ENCODE peak calls at places on chromosomes 3 and 15, in seven cellular contexts. One of them, this sample, is unnamed.

GRCh38 chr15:77727635-77728311 is 95.1 kb upstream of the LINGO1 start:
- DNase-seq in activated T-cell treated with anti-CD3 and anti-CD28 coated beads for 1 hour: no peak
- DNase-seq in iris pigment epithelial cell: no peak
- DNase-seq in right lobe of liver: no peak
- DNase-seq in mesenchymal stem cell: no peak
- DNase-seq in WTC11: no peak
- DNase-seq in mucosa of descending colon: no peak
- DNase-seq in this sample: no peak

GRCh38 chr3:160370987-160371857 is 27.8 kb downstream of the IFT80 start:
- DNase-seq in activated T-cell treated with anti-CD3 and anti-CD28 coated beads for 1 hour: no peak
- DNase-seq in iris pigment epithelial cell: no peak
- DNase-seq in right lobe of liver: no peak
- DNase-seq in mesenchymal stem cell: peak
- DNase-seq in WTC11: no peak
- DNase-seq in mucosa of descending colon: no peak
- DNase-seq in this sample: no peak

GRCh38 chr15:33737687-33738606 is 230.3 kb upstream of the CHRM5 start:
- DNase-seq in activated T-cell treated with anti-CD3 and anti-CD28 coated beads for 1 hour: peak
- DNase-seq in iris pigment epithelial cell: no peak
- DNase-seq in right lobe of liver: no peak
- DNase-seq in mesenchymal stem cell: peak
- DNase-seq in WTC11: peak
- DNase-seq in mucosa of descending colon: no peak
- DNase-seq in this sample: peak

GRCh38 chr3:14645453-14645852 is 6.1 kb upstream of the CCDC174 start:
- DNase-seq in activated T-cell treated with anti-CD3 and anti-CD28 coated beads for 1 hour: no peak
- DNase-seq in iris pigment epithelial cell: no peak
- DNase-seq in right lobe of liver: no peak
- DNase-seq in mesenchymal stem cell: no peak
- DNase-seq in WTC11: no peak
- DNase-seq in mucosa of descending colon: no peak
- DNase-seq in this sample: no peak

GRCh38 chr15:74265046-74265639 is 29.0 kb downstream of the CCDC33 start:
- DNase-seq in activated T-cell treated with anti-CD3 and anti-CD28 coated beads for 1 hour: no peak
- DNase-seq in iris pigment epithelial cell: peak
- DNase-seq in right lobe of liver: no peak
- DNase-seq in mesenchymal stem cell: peak
- DNase-seq in WTC11: peak
- DNase-seq in mucosa of descending colon: no peak
- DNase-seq in this sample: no peak

GRCh38 chr3:145355175-145355574 is 805.8 kb downstream of the PLOD2 start:
- DNase-seq in activated T-cell treated with anti-CD3 and anti-CD28 coated beads for 1 hour: no peak
- DNase-seq in iris pigment epithelial cell: no peak
- DNase-seq in right lobe of liver: no peak
- DNase-seq in mesenchymal stem cell: no peak
- DNase-seq in WTC11: no peak
- DNase-seq in mucosa of descending colon: no peak
- DNase-seq in this sample: no peak

GRCh38 chr3:19147905-19148767 is at the start of gene KCNH8:
- DNase-seq in activated T-cell treated with anti-CD3 and anti-CD28 coated beads for 1 hour: no peak
- DNase-seq in iris pigment epithelial cell: no peak
- DNase-seq in right lobe of liver: peak
- DNase-seq in mesenchymal stem cell: no peak
- DNase-seq in WTC11: peak
- DNase-seq in mucosa of descending colon: peak
- DNase-seq in this sample: no peak

GRCh38 chr3:183264249-183264648 is 11.2 kb downstream of the B3GNT5 start:
- DNase-seq in activated T-cell treated with anti-CD3 and anti-CD28 coated beads for 1 hour: no peak
- DNase-seq in iris pigment epithelial cell: no peak
- DNase-seq in right lobe of liver: no peak
- DNase-seq in mesenchymal stem cell: no peak
- DNase-seq in WTC11: no peak
- DNase-seq in mucosa of descending colon: no peak
- DNase-seq in this sample: no peak

GRCh38 chr3:71305246-71306206 is 278.0 kb downstream of the FOXP1 start:
- DNase-seq in activated T-cell treated with anti-CD3 and anti-CD28 coated beads for 1 hour: no peak
- DNase-seq in iris pigment epithelial cell: peak
- DNase-seq in right lobe of liver: no peak
- DNase-seq in mesenchymal stem cell: peak
- DNase-seq in WTC11: peak
- DNase-seq in mucosa of descending colon: peak
- DNase-seq in this sample: peak

GRCh38 chr3:44529927-44530326 is 25.1 kb upstream of the ZKSCAN7 start:
- DNase-seq in activated T-cell treated with anti-CD3 and anti-CD28 coated beads for 1 hour: no peak
- DNase-seq in iris pigment epithelial cell: peak
- DNase-seq in right lobe of liver: no peak
- DNase-seq in mesenchymal stem cell: no peak
- DNase-seq in WTC11: peak
- DNase-seq in mucosa of descending colon: no peak
- DNase-seq in this sample: no peak

GRCh38 chr15:70356919-70357318 is 259.2 kb upstream of the TLE3 start:
- DNase-seq in activated T-cell treated with anti-CD3 and anti-CD28 coated beads for 1 hour: no peak
- DNase-seq in iris pigment epithelial cell: peak
- DNase-seq in right lobe of liver: no peak
- DNase-seq in mesenchymal stem cell: peak
- DNase-seq in WTC11: no peak
- DNase-seq in mucosa of descending colon: no peak
- DNase-seq in this sample: no peak

GRCh38 chr3:111339017-111339416 is 203.0 kb upstream of the CD96 start:
- DNase-seq in activated T-cell treated with anti-CD3 and anti-CD28 coated beads for 1 hour: no peak
- DNase-seq in iris pigment epithelial cell: no peak
- DNase-seq in right lobe of liver: no peak
- DNase-seq in mesenchymal stem cell: no peak
- DNase-seq in WTC11: no peak
- DNase-seq in mucosa of descending colon: no peak
- DNase-seq in this sample: no peak

GRCh38 chr3:133895208-133896001 is at the start of gene RAB6B:
- DNase-seq in activated T-cell treated with anti-CD3 and anti-CD28 coated beads for 1 hour: no peak
- DNase-seq in iris pigment epithelial cell: peak
- DNase-seq in right lobe of liver: no peak
- DNase-seq in mesenchymal stem cell: peak
- DNase-seq in WTC11: peak
- DNase-seq in mucosa of descending colon: no peak
- DNase-seq in this sample: peak

This sample was measured in kidney glomerular epithelial cell.